ENCODE peak calls at places on chromosomes 11 and 22, in four cellular contexts. S is cardiac muscle cell, Q is PC-3, X is SK-N-SH. D is an unnamed sample. For H3K4me1, the result is how much of the 10 kb centered on the place peaks cover.

GRCh38 chr11:119218141-119218878 is 12.2 kb downstream of the CBL start:
- DNase-seq in S (peak), Q (peak), X (no peak), D (peak)

GRCh38 chr11:76655466-76656086 is 15.0 kb downstream of the LRRC32 start:
- DNase-seq in S (no peak), Q (no peak), X (no peak), D (no peak)

GRCh38 chr11:47966621-47967020 is 13.7 kb upstream of the PTPRJ start:
- DNase-seq in S (no peak), Q (no peak), X (no peak), D (no peak)

GRCh38 chr11:68560216-68560615 is 99.7 kb downstream of the PPP6R3 start:
- DNase-seq in S (no peak), Q (no peak), X (no peak), D (no peak)

GRCh38 chr11:105673089-105673488 is 63.2 kb downstream of the GRIA4 start:
- DNase-seq in S (peak), Q (peak), X (no peak), D (peak)

GRCh38 chr11:70048279-70049024 is 29.7 kb upstream of the ANO1 start:
- DNase-seq in S (no peak), Q (peak), X (peak), D (peak)

GRCh38 chr11:74011360-74012071 is 2.6 kb upstream of the UCP3 start:
- DNase-seq in S (peak), Q (no peak), X (no peak), D (no peak)

GRCh38 chr11:92740251-92740650 is 229.2 kb upstream of the MTNR1B start:
- DNase-seq in S (no peak), Q (no peak), X (no peak), D (no peak)

GRCh38 chr22:38069372-38070249 is 12.4 kb downstream of the PICK1 start:
- DNase-seq in S (peak), Q (no peak), X (peak), D (no peak)

GRCh38 chr22:47367993-47368945 is 605.8 kb downstream of the TBC1D22A start:
- DNase-seq in S (no peak), Q (no peak), X (no peak), D (no peak)

GRCh38 chr11:113161671-113162589 is 152.5 kb upstream of the TTC12 start:
- DNase-seq in S (no peak), Q (no peak), X (no peak), D (no peak)

GRCh38 chr11:975824-976223 is 50.2 kb downstream of the AP2A2 start:
- DNase-seq in S (peak), Q (no peak), X (peak), D (no peak)

GRCh38 chr11:36352919-36353318 is 56.8 kb downstream of the PRR5L start:
- DNase-seq in S (no peak), Q (no peak), X (no peak), D (no peak)

GRCh38 chr22:28118957-28119631 is 200.0 kb upstream of the PITPNB start:
- DNase-seq in S (no peak), Q (no peak), X (no peak), D (no peak)

GRCh38 chr22:24950272-24950902 is 2.1 kb upstream of the KIAA1671 start:
- DNase-seq in S (peak), Q (no peak), X (peak), D (no peak)

GRCh38 chr11:77060234-77060633 is 6.5 kb upstream of the CAPN5 start:
- DNase-seq in S (no peak), Q (no peak), X (no peak), D (no peak)

GRCh38 chr11:27694992-27695391 is 5.3 kb downstream of the BDNF start:
- DNase-seq in S (peak), Q (peak), X (peak), D (no peak)

GRCh38 chr11:35276396-35276795 is 137.4 kb downstream of the CD44 start:
- DNase-seq in S (no peak), Q (peak), X (no peak), D (peak)

GRCh38 chr11:121489823-121490222 is 37.1 kb upstream of the SORL1-AS1 start:
- DNase-seq in S (no peak), Q (no peak), X (no peak), D (no peak)

GRCh38 chr11:94017446-94017845 is 3.7 kb upstream of the HEPHL1 start:
- DNase-seq in S (no peak), Q (peak), X (no peak), D (peak)

GRCh38 chr11:128735935-128736610 is 42.2 kb downstream of the FLI1 start:
- DNase-seq in S (no peak), Q (no peak), X (no peak), D (no peak)

GRCh38 chr11:27218498-27219038 is 144.4 kb downstream of the CCDC34 start:
- DNase-seq in S (peak), Q (peak), X (no peak), D (peak)

GRCh38 chr11:63622318-63622717 is 8.1 kb upstream of the PLAAT3 start:
- DNase-seq in S (no peak), Q (peak), X (no peak), D (peak)

GRCh38 chr11:62923634-62924411 is 2.7 kb upstream of the CHRM1 start:
- DNase-seq in S (no peak), Q (no peak), X (no peak), D (no peak)

GRCh38 chr11:69841859-69842698 is 22.9 kb upstream of the FGF3 start:
- DNase-seq in S (peak), Q (peak), X (no peak), D (no peak)

GRCh38 chr11:10930961-10931760 is 73.3 kb upstream of the ZBED5 start:
- DNase-seq in S (peak), Q (peak), X (peak), D (peak)

GRCh38 chr11:96149743-96150555 is 193.0 kb downstream of the MAML2 start:
- DNase-seq in S (peak), Q (peak), X (no peak), D (peak)

GRCh38 chr11:106012744-106013143 is 9.3 kb downstream of the MSANTD4 start:
- DNase-seq in S (peak), Q (no peak), X (no peak), D (peak)

GRCh38 chr11:66854231-66854661 is 2.6 kb upstream of the LRFN4 start:
- DNase-seq in S (no peak), Q (no peak), X (no peak), D (no peak)
- H3K4me1 ChIP-seq in S (under half), Q (under half), X (under half), D (under half)

DNA sequence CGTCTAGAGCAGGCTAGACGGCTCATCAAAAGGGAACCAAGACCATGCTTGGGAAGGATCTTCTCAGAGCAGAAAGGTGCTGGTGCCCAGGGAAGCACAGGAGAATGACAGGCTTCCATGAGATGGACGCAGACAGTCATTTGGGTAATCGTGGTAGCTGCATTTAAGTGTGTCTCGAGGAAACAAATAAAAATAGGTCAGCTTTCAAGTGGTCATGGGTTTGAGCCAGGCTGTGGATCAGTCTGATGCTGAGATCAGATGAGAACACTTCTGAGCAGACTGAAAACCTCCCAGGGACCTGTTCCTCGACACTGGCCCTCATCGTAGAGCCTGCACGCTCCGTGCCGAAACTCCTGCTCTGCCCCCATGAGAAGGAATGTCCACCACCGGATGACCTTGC is 4.7 kb downstream of the CARS1 start:
- DNase-seq in S (no peak), Q (no peak), X (no peak), D (no peak)
- H3K4me1 ChIP-seq in S (under half), Q (under half), X (under half), D (under half)

GRCh38 chr11:102564110-102564509 is 33.6 kb upstream of the MMP7 start:
- DNase-seq in S (peak), Q (peak), X (no peak), D (peak)

GRCh38 chr11:102572537-102573220 is 42.1 kb upstream of the MMP7 start:
- DNase-seq in S (no peak), Q (no peak), X (no peak), D (no peak)

GRCh38 chr11:102573851-102574250 is 43.3 kb upstream of the MMP7 start:
- DNase-seq in S (peak), Q (no peak), X (no peak), D (no peak)

GRCh38 chr11:102566112-102566511 is 35.6 kb upstream of the MMP7 start:
- DNase-seq in S (no peak), Q (no peak), X (no peak), D (no peak)

GRCh38 chr11:102568851-102569250 is 38.3 kb upstream of the MMP7 start:
- DNase-seq in S (no peak), Q (no peak), X (no peak), D (no peak)
- H3K4me1 ChIP-seq in S (under half), Q (under half), X (under half), D (under half)

GRCh38 chr11:64867748-64868462 is 10.5 kb downstream of the EHD1 start:
- DNase-seq in S (no peak), Q (peak), X (no peak), D (peak)

GRCh38 chr11:64870893-64871849 is 7.2 kb downstream of the EHD1 start:
- DNase-seq in S (no peak), Q (no peak), X (no peak), D (no peak)

GRCh38 chr11:64870176-64870892 is 8.1 kb downstream of the EHD1 start:
- DNase-seq in S (peak), Q (peak), X (no peak), D (no peak)

GRCh38 chr11:64868904-64869570 is 9.4 kb downstream of the EHD1 start:
- DNase-seq in S (peak), Q (peak), X (no peak), D (peak)

GRCh38 chr11:64869571-64870175 is 8.7 kb downstream of the EHD1 start:
- DNase-seq in S (no peak), Q (no peak), X (no peak), D (no peak)
- H3K4me1 ChIP-seq in S (half or more), Q (half or more), X (under half), D (under half)

DNA sequence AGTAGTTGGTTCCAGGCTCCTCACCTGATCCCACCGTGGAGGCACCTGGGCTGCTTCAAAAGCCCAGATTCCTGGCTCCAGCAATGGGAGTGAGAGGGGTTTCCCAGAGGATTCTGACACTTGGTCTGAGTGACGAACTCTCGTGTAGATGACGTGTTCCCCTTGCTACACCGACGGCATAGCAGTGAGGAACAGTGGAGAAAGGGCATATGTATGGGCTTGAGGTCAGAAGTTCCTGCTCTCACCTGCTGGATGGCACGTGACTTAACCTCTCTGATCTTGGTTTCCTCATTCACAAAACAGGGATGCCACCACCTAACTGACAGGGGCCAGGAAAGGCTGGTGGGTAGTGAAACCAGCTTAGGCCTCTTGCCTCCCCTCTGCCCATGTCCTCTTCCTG is 30.0 kb upstream of the ARFGAP3 start:
- DNase-seq in S (no peak), Q (no peak), X (no peak), D (no peak)
- H3K4me1 ChIP-seq in S (under half), Q (under half), X (under half), D (under half)

DNA sequence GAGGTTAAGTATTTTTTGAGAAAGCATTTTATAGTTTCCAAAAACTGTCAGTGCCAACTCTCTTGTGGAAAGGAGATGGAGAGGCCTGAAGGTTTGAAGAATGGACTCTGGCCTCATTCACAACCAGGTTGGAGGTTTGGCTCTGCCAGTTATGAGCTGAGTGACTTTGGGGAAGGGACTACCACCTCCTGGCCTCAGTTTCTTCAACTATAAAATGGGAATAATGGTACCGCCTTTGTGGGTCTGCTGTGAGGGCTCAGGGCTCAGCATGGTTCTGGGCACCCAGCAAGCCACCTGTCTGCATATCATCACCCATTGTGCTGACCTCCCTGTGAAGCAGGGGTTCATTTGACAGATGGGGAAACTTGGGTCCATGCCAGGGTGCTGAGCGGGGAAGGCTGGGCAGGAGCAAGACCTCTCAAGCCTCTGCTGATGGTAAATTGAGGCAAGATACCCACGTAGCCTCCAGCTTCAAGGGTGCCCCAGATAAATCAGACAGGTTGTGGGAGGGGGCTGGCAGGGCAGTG is 3.5 kb upstream of the LIF start:
- DNase-seq in S (no peak), Q (no peak), X (no peak), D (no peak)
- H3K4me1 ChIP-seq in S (under half), Q (half or more), X (under half), D (under half)

GRCh38 chr22:32793604-32794003 is 7.9 kb upstream of the TIMP3 start:
- DNase-seq in S (no peak), Q (no peak), X (no peak), D (no peak)
- H3K4me1 ChIP-seq in S (under half), Q (under half), X (under half), D (under half)

DNA sequence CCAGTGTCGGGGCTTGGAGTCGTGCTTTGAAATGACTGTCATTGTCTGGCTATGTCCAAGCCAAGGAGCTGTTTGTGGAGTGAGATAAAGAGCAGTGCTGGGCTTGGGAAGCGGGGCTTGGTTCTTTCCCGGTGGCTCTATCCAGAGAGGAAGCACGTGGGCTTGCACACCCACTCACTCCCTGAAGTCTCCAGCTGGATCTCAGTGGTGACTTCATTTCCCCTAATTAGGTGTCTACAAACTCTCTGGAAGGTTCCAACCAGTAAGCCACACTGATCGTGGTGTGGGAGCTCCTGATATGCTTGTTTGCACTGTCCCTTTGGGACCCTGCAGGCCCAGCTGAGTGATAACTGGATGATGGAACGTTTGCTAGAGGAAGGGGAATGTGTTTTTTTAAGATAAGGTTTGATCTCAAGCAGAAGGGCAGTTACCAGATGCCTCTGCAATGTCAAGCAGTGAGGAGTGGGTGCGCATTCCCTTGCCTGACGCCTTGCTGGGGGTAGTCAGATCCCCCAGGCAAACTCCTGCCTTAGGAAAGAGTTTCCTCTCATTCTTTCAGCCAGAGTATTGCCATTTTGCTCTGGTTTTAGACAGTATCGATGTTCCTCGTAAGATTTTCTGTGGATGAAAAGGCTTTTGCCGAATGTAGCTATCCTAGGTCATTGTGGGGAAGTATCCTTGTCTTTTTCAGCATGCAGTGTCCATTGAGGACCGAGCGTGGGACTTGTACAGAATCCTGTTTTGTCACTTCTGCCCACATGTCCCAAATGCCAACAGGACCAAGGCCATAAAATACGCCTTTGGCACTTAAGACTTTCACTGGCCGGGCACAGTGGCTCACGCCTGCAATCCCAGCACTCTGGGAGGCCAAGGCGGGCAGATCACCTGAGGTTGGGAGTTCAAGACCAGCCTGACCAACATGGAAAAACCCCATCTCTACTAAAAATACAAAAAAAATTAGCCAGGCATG is 90.9 kb downstream of the MICAL2 start:
- DNase-seq in S (peak), Q (no peak), X (peak), D (no peak)
- H3K4me1 ChIP-seq in S (half or more), Q (under half), X (under half), D (under half)

GRCh38 chr11:15779518-15779917 is 576.8 kb downstream of the SOX6 start:
- DNase-seq in S (no peak), Q (no peak), X (no peak), D (no peak)
- H3K4me1 ChIP-seq in S (under half), Q (under half), X (under half), D (under half)

D was measured in foreskin keratinocyte.